ENCODE peak calls at places on chromosomes 3 and 15, in seven cellular contexts. One of them, this sample, is unnamed.

GRCh38 chr3:49602877-49603411 is 48.7 kb downstream of the BSN start:
- DNase-seq in IMR-90: no peak
- DNase-seq in body of pancreas: no peak
- DNase-seq in adipocyte: no peak
- DNase-seq in heart right ventricle: no peak
- DNase-seq in heart left ventricle: no peak
- DNase-seq in coronary artery: no peak
- DNase-seq in this sample: no peak

GRCh38 chr3:11591401-11592266 is 52.1 kb downstream of the VGLL4 start:
- DNase-seq in IMR-90: peak
- DNase-seq in body of pancreas: peak
- DNase-seq in adipocyte: peak
- DNase-seq in heart right ventricle: peak
- DNase-seq in heart left ventricle: peak
- DNase-seq in coronary artery: peak
- DNase-seq in this sample: peak

GRCh38 chr3:46321461-46322104 is 32.3 kb upstream of the CCR2 start:
- DNase-seq in IMR-90: no peak
- DNase-seq in body of pancreas: no peak
- DNase-seq in adipocyte: no peak
- DNase-seq in heart right ventricle: no peak
- DNase-seq in heart left ventricle: no peak
- DNase-seq in coronary artery: no peak
- DNase-seq in this sample: no peak

GRCh38 chr3:10901293-10902010 is 85.4 kb downstream of the SLC6A11 start:
- DNase-seq in IMR-90: no peak
- DNase-seq in body of pancreas: no peak
- DNase-seq in adipocyte: no peak
- DNase-seq in heart right ventricle: no peak
- DNase-seq in heart left ventricle: no peak
- DNase-seq in coronary artery: no peak
- DNase-seq in this sample: no peak

GRCh38 chr3:127077506-127078064 is 94.7 kb downstream of the PLXNA1 start:
- DNase-seq in IMR-90: no peak
- DNase-seq in body of pancreas: no peak
- DNase-seq in adipocyte: no peak
- DNase-seq in heart right ventricle: no peak
- DNase-seq in heart left ventricle: no peak
- DNase-seq in coronary artery: no peak
- DNase-seq in this sample: no peak

GRCh38 chr15:100959066-100960050 is 40.2 kb downstream of the LRRK1 start:
- DNase-seq in IMR-90: no peak
- DNase-seq in body of pancreas: no peak
- DNase-seq in adipocyte: no peak
- DNase-seq in heart right ventricle: no peak
- DNase-seq in heart left ventricle: no peak
- DNase-seq in coronary artery: no peak
- DNase-seq in this sample: no peak

GRCh38 chr3:171982829-171983228 is 56.5 kb upstream of the FNDC3B start:
- DNase-seq in IMR-90: peak
- DNase-seq in body of pancreas: no peak
- DNase-seq in adipocyte: peak
- DNase-seq in heart right ventricle: no peak
- DNase-seq in heart left ventricle: no peak
- DNase-seq in coronary artery: no peak
- DNase-seq in this sample: peak

GRCh38 chr3:48565591-48566400 is 2.2 kb upstream of the UCN2 start:
- DNase-seq in IMR-90: peak
- DNase-seq in body of pancreas: no peak
- DNase-seq in adipocyte: peak
- DNase-seq in heart right ventricle: no peak
- DNase-seq in heart left ventricle: no peak
- DNase-seq in coronary artery: no peak
- DNase-seq in this sample: peak

GRCh38 chr3:169607909-169608308 is 55.6 kb downstream of the MECOM start:
- DNase-seq in IMR-90: no peak
- DNase-seq in body of pancreas: no peak
- DNase-seq in adipocyte: no peak
- DNase-seq in heart right ventricle: no peak
- DNase-seq in heart left ventricle: no peak
- DNase-seq in coronary artery: no peak
- DNase-seq in this sample: no peak

GRCh38 chr3:33884204-33884561 is 85.8 kb downstream of the PDCD6IP start:
- DNase-seq in IMR-90: no peak
- DNase-seq in body of pancreas: no peak
- DNase-seq in adipocyte: peak
- DNase-seq in heart right ventricle: no peak
- DNase-seq in heart left ventricle: peak
- DNase-seq in coronary artery: no peak
- DNase-seq in this sample: peak

GRCh38 chr3:54374214-54374855 is 252.0 kb downstream of the CACNA2D3 start:
- DNase-seq in IMR-90: no peak
- DNase-seq in body of pancreas: peak
- DNase-seq in adipocyte: no peak
- DNase-seq in heart right ventricle: no peak
- DNase-seq in heart left ventricle: no peak
- DNase-seq in coronary artery: no peak
- DNase-seq in this sample: no peak

GRCh38 chr3:31724144-31724543 is 191.4 kb downstream of the STT3B start:
- DNase-seq in IMR-90: no peak
- DNase-seq in body of pancreas: no peak
- DNase-seq in adipocyte: no peak
- DNase-seq in heart right ventricle: no peak
- DNase-seq in heart left ventricle: no peak
- DNase-seq in coronary artery: no peak
- DNase-seq in this sample: no peak

GRCh38 chr3:196214783-196215441 is 1.4 kb upstream of the SLC51A start:
- DNase-seq in IMR-90: no peak
- DNase-seq in body of pancreas: no peak
- DNase-seq in adipocyte: no peak
- DNase-seq in heart right ventricle: no peak
- DNase-seq in heart left ventricle: no peak
- DNase-seq in coronary artery: no peak
- DNase-seq in this sample: no peak

GRCh38 chr3:149356630-149357029 is 20.8 kb downstream of the TM4SF1 start:
- DNase-seq in IMR-90: peak
- DNase-seq in body of pancreas: no peak
- DNase-seq in adipocyte: no peak
- DNase-seq in heart right ventricle: no peak
- DNase-seq in heart left ventricle: no peak
- DNase-seq in coronary artery: no peak
- DNase-seq in this sample: peak

GRCh38 chr3:124347418-124347817 is 355.5 kb upstream of the ROPN1 start:
- DNase-seq in IMR-90: no peak
- DNase-seq in body of pancreas: no peak
- DNase-seq in adipocyte: no peak
- DNase-seq in heart right ventricle: no peak
- DNase-seq in heart left ventricle: no peak
- DNase-seq in coronary artery: no peak
- DNase-seq in this sample: no peak

GRCh38 chr3:156825795-156826143 is 384 bp upstream of the LEKR1 start:
- DNase-seq in IMR-90: no peak
- DNase-seq in body of pancreas: no peak
- DNase-seq in adipocyte: no peak
- DNase-seq in heart right ventricle: no peak
- DNase-seq in heart left ventricle: no peak
- DNase-seq in coronary artery: no peak
- DNase-seq in this sample: no peak

GRCh38 chr15:33789141-33789540 is 179.2 kb upstream of the CHRM5 start:
- DNase-seq in IMR-90: peak
- DNase-seq in body of pancreas: no peak
- DNase-seq in adipocyte: peak
- DNase-seq in heart right ventricle: no peak
- DNase-seq in heart left ventricle: no peak
- DNase-seq in coronary artery: no peak
- DNase-seq in this sample: peak

GRCh38 chr3:128266453-128266852 is 113.2 kb downstream of the EEFSEC start:
- DNase-seq in IMR-90: no peak
- DNase-seq in body of pancreas: no peak
- DNase-seq in adipocyte: peak
- DNase-seq in heart right ventricle: no peak
- DNase-seq in heart left ventricle: no peak
- DNase-seq in coronary artery: peak
- DNase-seq in this sample: no peak

GRCh38 chr3:100316656-100317069 is 17.9 kb upstream of the NIT2 start:
- DNase-seq in IMR-90: peak
- DNase-seq in body of pancreas: peak
- DNase-seq in adipocyte: peak
- DNase-seq in heart right ventricle: no peak
- DNase-seq in heart left ventricle: no peak
- DNase-seq in coronary artery: no peak
- DNase-seq in this sample: peak

GRCh38 chr3:8505621-8506020 is 4.0 kb downstream of the LMCD1 start:
- DNase-seq in IMR-90: no peak
- DNase-seq in body of pancreas: peak
- DNase-seq in adipocyte: no peak
- DNase-seq in heart right ventricle: no peak
- DNase-seq in heart left ventricle: no peak
- DNase-seq in coronary artery: no peak
- DNase-seq in this sample: peak

GRCh38 chr3:8506611-8507061 is 5.0 kb downstream of the LMCD1 start:
- DNase-seq in IMR-90: peak
- DNase-seq in body of pancreas: no peak
- DNase-seq in adipocyte: peak
- DNase-seq in heart right ventricle: no peak
- DNase-seq in heart left ventricle: no peak
- DNase-seq in coronary artery: no peak
- DNase-seq in this sample: peak

GRCh38 chr3:8503871-8504610 is 2.4 kb downstream of the LMCD1 start:
- DNase-seq in IMR-90: no peak
- DNase-seq in body of pancreas: no peak
- DNase-seq in adipocyte: peak
- DNase-seq in heart right ventricle: no peak
- DNase-seq in heart left ventricle: no peak
- DNase-seq in coronary artery: no peak
- DNase-seq in this sample: peak

GRCh38 chr3:8503461-8503860 is 1.8 kb downstream of the LMCD1 start:
- DNase-seq in IMR-90: no peak
- DNase-seq in body of pancreas: no peak
- DNase-seq in adipocyte: no peak
- DNase-seq in heart right ventricle: no peak
- DNase-seq in heart left ventricle: no peak
- DNase-seq in coronary artery: no peak
- DNase-seq in this sample: peak

DNA sequence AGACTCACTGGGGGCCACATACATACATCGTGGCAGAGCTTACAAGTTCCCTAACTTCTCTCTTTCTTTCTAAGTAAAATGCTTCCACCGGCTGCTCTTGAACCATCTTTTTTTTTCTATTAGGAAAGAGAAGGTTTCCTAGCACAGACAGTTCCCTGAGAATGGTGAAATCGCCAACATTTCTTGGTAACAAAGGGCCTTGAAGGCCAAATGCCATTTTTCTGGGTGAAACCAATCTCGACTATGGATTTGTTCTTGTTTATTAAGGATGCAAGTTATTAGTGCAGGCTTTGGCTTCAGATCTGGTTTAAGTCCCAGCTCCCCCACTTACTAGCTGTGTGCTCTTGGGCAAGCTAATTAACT is 3.0 kb downstream of the LMCD1 start:
- DNase-seq in IMR-90: no peak
- DNase-seq in body of pancreas: no peak
- DNase-seq in adipocyte: no peak
- DNase-seq in heart right ventricle: no peak
- DNase-seq in heart left ventricle: no peak
- DNase-seq in coronary artery: no peak
- DNase-seq in this sample: peak
- H3K4me3 ChIP-seq in IMR-90: no peak
- H3K4me3 ChIP-seq in body of pancreas: no peak
- H3K4me3 ChIP-seq in adipocyte: peak
- H3K4me3 ChIP-seq in heart right ventricle: no peak
- H3K4me3 ChIP-seq in heart left ventricle: peak
- H3K4me3 ChIP-seq in coronary artery: peak
- H3K4me3 ChIP-seq in this sample: peak

GRCh38 chr15:50797926-50798325 is 32.4 kb upstream of the SPPL2A start:
- DNase-seq in IMR-90: no peak
- DNase-seq in body of pancreas: peak
- DNase-seq in adipocyte: no peak
- DNase-seq in heart right ventricle: no peak
- DNase-seq in heart left ventricle: no peak
- DNase-seq in coronary artery: no peak
- DNase-seq in this sample: no peak
- H3K4me3 ChIP-seq in IMR-90: no peak
- H3K4me3 ChIP-seq in body of pancreas: no peak
- H3K4me3 ChIP-seq in adipocyte: no peak
- H3K4me3 ChIP-seq in heart right ventricle: no peak
- H3K4me3 ChIP-seq in heart left ventricle: no peak
- H3K4me3 ChIP-seq in coronary artery: no peak
- H3K4me3 ChIP-seq in this sample: no peak

GRCh38 chr15:62165793-62166380 is 802 bp upstream of the C2CD4B start:
- DNase-seq in IMR-90: no peak
- DNase-seq in body of pancreas: peak
- DNase-seq in adipocyte: no peak
- DNase-seq in heart right ventricle: no peak
- DNase-seq in heart left ventricle: no peak
- DNase-seq in coronary artery: no peak
- DNase-seq in this sample: peak

GRCh38 chr15:62165029-62165792 is at the start of gene C2CD4B:
- DNase-seq in IMR-90: no peak
- DNase-seq in body of pancreas: peak
- DNase-seq in adipocyte: no peak
- DNase-seq in heart right ventricle: peak
- DNase-seq in heart left ventricle: peak
- DNase-seq in coronary artery: no peak
- DNase-seq in this sample: no peak

GRCh38 chr15:62163397-62163796 is 1.7 kb downstream of the C2CD4B start:
- DNase-seq in IMR-90: no peak
- DNase-seq in body of pancreas: peak
- DNase-seq in adipocyte: no peak
- DNase-seq in heart right ventricle: no peak
- DNase-seq in heart left ventricle: no peak
- DNase-seq in coronary artery: no peak
- DNase-seq in this sample: no peak

GRCh38 chr15:62163847-62164499 is 1.1 kb downstream of the C2CD4B start:
- DNase-seq in IMR-90: no peak
- DNase-seq in body of pancreas: peak
- DNase-seq in adipocyte: peak
- DNase-seq in heart right ventricle: peak
- DNase-seq in heart left ventricle: no peak
- DNase-seq in coronary artery: no peak
- DNase-seq in this sample: no peak

GRCh38 chr15:62164500-62165028 is 521 bp downstream of the C2CD4B start:
- DNase-seq in IMR-90: no peak
- DNase-seq in body of pancreas: peak
- DNase-seq in adipocyte: peak
- DNase-seq in heart right ventricle: peak
- DNase-seq in heart left ventricle: no peak
- DNase-seq in coronary artery: no peak
- DNase-seq in this sample: no peak
- H3K4me3 ChIP-seq in IMR-90: no peak
- H3K4me3 ChIP-seq in body of pancreas: peak
- H3K4me3 ChIP-seq in adipocyte: peak
- H3K4me3 ChIP-seq in heart right ventricle: peak
- H3K4me3 ChIP-seq in heart left ventricle: peak
- H3K4me3 ChIP-seq in coronary artery: peak
- H3K4me3 ChIP-seq in this sample: no peak

DNA sequence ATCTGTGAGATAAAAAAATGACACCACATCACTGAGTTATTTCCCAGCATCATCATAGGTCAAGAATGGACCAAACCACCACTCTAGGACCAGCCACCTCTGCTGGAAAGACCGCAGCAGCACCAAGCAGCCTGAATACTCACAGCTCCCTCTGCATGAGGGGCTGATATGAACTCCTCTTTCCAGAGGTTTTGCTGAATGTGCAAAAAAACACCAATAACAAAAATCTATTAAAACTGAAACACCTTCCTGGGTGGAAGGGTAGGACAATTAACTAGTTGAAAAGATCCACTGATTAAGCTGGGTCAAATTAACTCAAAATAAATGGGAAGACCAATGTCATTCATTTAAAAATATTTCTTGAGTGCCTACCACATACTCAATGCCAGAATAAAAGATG is 28.9 kb upstream of the KCNMB3 start:
- DNase-seq in IMR-90: no peak
- DNase-seq in body of pancreas: no peak
- DNase-seq in adipocyte: no peak
- DNase-seq in heart right ventricle: no peak
- DNase-seq in heart left ventricle: no peak
- DNase-seq in coronary artery: no peak
- DNase-seq in this sample: no peak
- H3K4me3 ChIP-seq in IMR-90: no peak
- H3K4me3 ChIP-seq in body of pancreas: no peak
- H3K4me3 ChIP-seq in adipocyte: no peak
- H3K4me3 ChIP-seq in heart right ventricle: no peak
- H3K4me3 ChIP-seq in heart left ventricle: no peak
- H3K4me3 ChIP-seq in coronary artery: no peak
- H3K4me3 ChIP-seq in this sample: no peak